ENCODE peak calls at places on chromosomes 16 and 17, in six cellular contexts. I is fibroblast of lung, W is OCI-LY7, J is stomach, L is RWPE2, U is BE2C. O is an unnamed sample. For H3K36me3, the result is how much of the 10 kb centered on the place peaks cover.

GRCh38 chr17:68981288-68981687 is 26.1 kb upstream of the ABCA8 start:
- DNase-seq in L (no peak), J (peak), I (peak), U (no peak), W (no peak), O (peak)

GRCh38 chr17:38352245-38353083 is 820 bp downstream of the SOCS7 start:
- DNase-seq in L (no peak), I (peak), J (peak), U (peak), W (peak), O (no peak)

GRCh38 chr16:25501530-25502255 is 190.1 kb upstream of the HS3ST4 start:
- DNase-seq in L (no peak), J (no peak), U (no peak), I (no peak), W (no peak), O (peak)

GRCh38 chr16:24145927-24146326 is 110.2 kb upstream of the CACNG3 start:
- DNase-seq in J (no peak), I (no peak), W (no peak), L (no peak), U (no peak), O (no peak)

GRCh38 chr17:82970067-82970466 is 109.3 kb upstream of the METRNL start:
- DNase-seq in W (peak), U (no peak), I (no peak), L (no peak), J (no peak), O (no peak)

GRCh38 chr17:53543363-53543927 is 279.3 kb upstream of the KIF2B start:
- DNase-seq in J (no peak), U (no peak), W (no peak), I (peak), L (no peak), O (no peak)

GRCh38 chr16:19822534-19822933 is 62.1 kb downstream of the GPRC5B start:
- DNase-seq in I (peak), W (no peak), L (no peak), J (no peak), U (no peak), O (no peak)

GRCh38 chr16:12426122-12426521 is 377.6 kb downstream of the CPPED1 start:
- DNase-seq in L (no peak), U (no peak), I (peak), J (no peak), W (no peak), O (peak)

GRCh38 chr16:11183951-11184350 is 72.1 kb downstream of the SOCS1 start:
- DNase-seq in I (no peak), U (no peak), J (no peak), L (no peak), W (no peak), O (no peak)

GRCh38 chr16:27254262-27254811 is 14.2 kb downstream of the NSMCE1 start:
- DNase-seq in W (no peak), I (no peak), J (no peak), U (no peak), L (no peak), O (no peak)

GRCh38 chr16:51682905-51683304 is 531.8 kb upstream of the SALL1 start:
- DNase-seq in I (no peak), U (no peak), W (no peak), L (no peak), J (no peak), O (no peak)

GRCh38 chr17:58120195-58120822 is 27.9 kb upstream of the OR4D1 start:
- DNase-seq in I (peak), W (peak), L (no peak), U (no peak), J (peak), O (peak)

GRCh38 chr17:81551458-81552243 is 502 bp downstream of the FAAP100 start:
- DNase-seq in J (no peak), I (no peak), U (no peak), W (peak), L (peak), O (no peak)

GRCh38 chr17:41678907-41679739 is 9.6 kb upstream of the EIF1 start:
- DNase-seq in I (peak), L (no peak), U (no peak), W (peak), J (no peak), O (peak)

GRCh38 chr17:51745993-51746392 is 412.5 kb downstream of the CA10 start:
- DNase-seq in W (no peak), J (no peak), U (peak), I (no peak), L (no peak), O (no peak)

GRCh38 chr16:55043499-55043898 is 112.8 kb downstream of the IRX5 start:
- DNase-seq in U (no peak), J (no peak), I (no peak), L (no peak), W (no peak), O (no peak)

GRCh38 chr17:18194804-18195203 is 11.2 kb downstream of the ALKBH5 start:
- DNase-seq in L (no peak), W (no peak), U (no peak), J (no peak), I (no peak), O (no peak)

GRCh38 chr17:18195246-18195645 is 11.6 kb downstream of the ALKBH5 start:
- DNase-seq in L (no peak), W (no peak), I (no peak), U (no peak), J (no peak), O (no peak)

GRCh38 chr17:18191071-18191667 is 7.5 kb downstream of the ALKBH5 start:
- DNase-seq in I (peak), J (peak), W (no peak), L (no peak), U (no peak), O (no peak)

GRCh38 chr17:18191967-18192366 is 8.3 kb downstream of the ALKBH5 start:
- DNase-seq in J (no peak), U (peak), W (no peak), I (no peak), L (no peak), O (no peak)

GRCh38 chr17:18194394-18194793 is 10.8 kb downstream of the ALKBH5 start:
- DNase-seq in L (no peak), I (no peak), W (no peak), J (no peak), U (no peak), O (no peak)
- H3K36me3 ChIP-seq in L (half or more), I (under half), W (half or more), J (under half), U (under half), O (half or more)

GRCh38 chr17:74803971-74804370 is 27.8 kb upstream of the NAT9 start:
- DNase-seq in J (no peak), I (no peak), U (peak), W (no peak), L (no peak), O (no peak)
- H3K36me3 ChIP-seq in J (under half), I (under half), U (under half), W (under half), L (under half), O (under half)

DNA sequence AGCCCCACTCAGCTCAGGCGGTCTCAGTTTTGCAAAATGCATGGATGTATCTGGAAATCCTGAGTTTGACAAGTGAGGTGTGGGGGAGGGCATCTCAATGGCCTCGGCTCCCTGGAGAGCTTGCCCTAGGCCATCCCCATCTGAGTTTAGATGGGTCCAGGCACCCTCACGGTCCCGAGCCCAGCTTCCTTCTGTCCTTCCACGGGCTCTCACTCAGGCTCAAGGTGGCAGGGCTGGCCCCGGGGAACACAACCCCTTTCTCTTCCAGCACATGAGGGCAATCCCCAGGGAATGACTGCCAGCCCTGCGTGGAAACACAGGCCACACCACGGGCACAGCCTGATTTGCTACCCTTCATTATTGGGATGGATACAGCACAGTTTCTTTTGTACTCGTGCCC is 58.4 kb downstream of the AMFR start:
- DNase-seq in W (no peak), I (no peak), U (no peak), L (no peak), J (no peak), O (no peak)
- H3K36me3 ChIP-seq in W (half or more), I (under half), U (under half), L (half or more), J (under half), O (under half)

DNA sequence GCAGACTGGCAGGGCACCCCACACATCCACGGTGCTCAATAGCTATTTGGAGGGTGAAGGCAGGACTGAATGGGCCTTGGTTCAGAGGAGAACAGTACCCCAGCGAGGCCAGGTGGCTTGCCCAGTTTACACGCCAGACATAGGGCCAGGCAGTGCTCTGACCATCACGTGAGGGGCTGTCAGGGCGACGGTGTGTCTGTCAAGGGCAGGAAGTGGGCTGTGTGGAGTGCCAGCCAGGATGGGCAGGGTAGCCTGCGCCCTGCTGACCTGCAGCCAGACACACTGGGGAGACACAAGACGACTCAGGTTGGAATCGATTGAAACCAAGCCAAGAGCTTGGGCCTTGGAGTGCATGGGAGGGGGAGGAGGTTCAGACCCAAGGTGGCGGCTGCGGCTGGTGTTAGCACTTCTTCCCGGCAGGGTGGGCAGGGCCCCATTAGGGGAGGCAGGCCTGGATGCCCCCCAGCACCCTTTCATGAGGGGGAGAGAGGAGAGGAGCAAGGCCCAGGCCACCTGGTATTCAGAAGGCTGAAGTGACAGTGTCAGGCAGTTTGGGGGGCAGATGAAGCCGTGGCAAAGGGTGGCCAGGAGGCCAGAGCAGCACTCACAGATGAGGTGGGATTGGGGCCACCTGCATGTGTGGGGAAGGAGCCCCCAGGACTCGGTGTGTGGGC is 68.2 kb downstream of the SREBF1 start:
- DNase-seq in U (no peak), J (no peak), W (no peak), L (no peak), I (no peak), O (no peak)
- H3K36me3 ChIP-seq in U (under half), J (under half), W (under half), L (under half), I (under half), O (under half)

GRCh38 chr16:82391690-82392089 is 221.7 kb upstream of the MPHOSPH6 start:
- DNase-seq in L (no peak), U (no peak), I (no peak), W (no peak), J (no peak), O (no peak)

GRCh38 chr16:82396509-82396908 is 226.5 kb upstream of the MPHOSPH6 start:
- DNase-seq in W (no peak), I (no peak), L (no peak), U (no peak), J (no peak), O (no peak)

DNA sequence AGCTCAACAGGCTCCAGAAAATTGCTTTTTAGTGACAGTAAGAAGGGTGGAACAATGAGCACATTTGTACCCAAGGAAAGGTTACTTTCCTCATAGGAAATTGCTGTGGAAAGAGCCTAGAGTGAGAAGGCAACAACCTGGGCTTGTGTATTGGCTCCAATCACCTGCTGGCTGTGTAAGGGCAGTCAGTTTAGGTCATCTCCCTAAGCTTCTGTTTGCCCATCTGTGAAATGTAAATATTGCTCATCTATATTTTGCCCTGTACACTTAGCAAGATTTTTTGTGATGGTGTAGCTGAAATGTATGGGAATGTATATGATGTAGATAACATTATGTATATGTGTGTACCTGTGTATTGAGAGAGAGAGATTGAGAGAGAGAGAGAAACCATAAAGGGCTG is 225.2 kb upstream of the MPHOSPH6 start:
- DNase-seq in J (no peak), L (no peak), U (no peak), I (no peak), W (no peak), O (no peak)
- H3K36me3 ChIP-seq in J (under half), L (under half), U (under half), I (under half), W (under half), O (under half)

DNA sequence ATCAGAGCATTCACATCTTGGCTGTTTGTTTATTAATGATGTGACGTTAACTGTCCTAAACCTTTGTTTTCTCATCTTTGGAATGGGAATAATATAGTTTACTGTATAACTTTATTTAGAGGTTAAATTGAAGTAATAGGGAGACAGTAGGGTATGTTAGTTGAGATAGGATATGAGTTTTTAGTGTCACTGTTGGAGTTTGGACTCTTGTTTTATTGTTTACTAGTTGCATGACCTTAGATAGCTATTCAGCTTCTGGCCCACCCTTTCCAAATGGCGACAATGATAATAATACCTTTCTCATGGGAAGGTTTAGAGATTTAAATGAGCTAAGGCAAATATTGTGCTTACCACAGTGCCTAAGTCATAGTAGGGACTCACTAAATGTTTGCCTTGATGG is 28.2 kb upstream of the CDC6 start:
- DNase-seq in U (no peak), W (no peak), I (no peak), L (no peak), J (no peak), O (no peak)
- H3K36me3 ChIP-seq in U (under half), W (half or more), I (under half), L (half or more), J (half or more), O (under half)

DNA sequence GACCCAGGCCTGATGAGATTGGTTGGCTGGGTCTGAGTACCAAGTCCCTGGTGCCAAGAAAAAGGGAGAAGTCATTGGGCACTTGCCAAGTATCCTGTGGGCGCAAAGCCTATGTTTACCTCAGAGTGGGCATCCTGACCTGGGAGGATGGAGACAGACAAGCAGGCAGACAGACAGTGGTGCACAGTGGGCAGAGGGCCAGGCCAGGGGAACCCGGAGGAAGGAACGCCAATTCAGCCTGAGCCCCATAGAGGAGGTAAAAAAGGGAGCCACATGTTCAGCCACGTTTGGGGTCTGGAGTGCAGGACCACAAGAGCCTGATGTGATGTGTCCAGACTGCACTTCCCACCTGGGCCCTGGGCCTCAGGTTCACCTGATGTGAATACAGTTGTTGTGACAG is 5.4 kb downstream of the PHKG2 start:
- DNase-seq in J (no peak), W (no peak), U (no peak), I (no peak), L (no peak), O (no peak)
- H3K36me3 ChIP-seq in J (under half), W (half or more), U (under half), I (under half), L (half or more), O (under half)

DNA sequence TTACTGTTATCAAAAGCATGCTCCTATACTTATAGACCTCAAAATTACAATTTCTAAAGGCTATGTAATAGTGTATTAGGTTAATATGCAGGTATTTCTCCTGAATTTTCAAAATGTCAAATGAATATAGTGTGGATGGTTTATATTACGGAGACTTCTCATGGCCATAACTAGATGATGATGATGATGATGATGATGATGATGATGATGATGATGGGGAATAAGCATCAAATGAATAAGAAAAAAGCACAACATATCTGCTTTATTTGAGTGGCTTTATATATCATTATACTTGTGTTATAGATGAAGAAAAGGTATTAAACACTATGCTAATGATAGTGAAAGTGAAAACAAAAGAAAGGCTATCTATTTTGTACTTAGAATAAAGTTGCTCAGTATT is 53.9 kb downstream of the CDC27 start:
- DNase-seq in U (no peak), L (no peak), J (no peak), W (no peak), I (no peak), O (no peak)
- H3K36me3 ChIP-seq in U (half or more), L (half or more), J (under half), W (half or more), I (under half), O (under half)

O was measured in A673.